ENCODE peak calls at places on chromosomes 3 and 15, in ten cellular contexts. G is EL, A is cardiac muscle cell, V is AG09319, E is PC-9, X is GM13976, I is HCT116, K is iris pigment epithelial cell, H is H4, N is KBM-7. Q is an unnamed sample.
A peak's percentile ranks its signal among the peaks of the same experiment; 100 is the strongest.

GRCh38 chr3:129233538-129233937 is 15.9 kb upstream of the COPG1 start:
- DNase-seq in G (no peak), A (no peak), V (no peak), E (no peak), X (peak; percentile 68), I (no peak), K (no peak), H (no peak), N (peak; percentile 95), Q (peak; percentile 80)

GRCh38 chr15:53658827-53659226 is 100.6 kb downstream of the WDR72 start:
- DNase-seq in G (no peak), A (no peak), V (no peak), E (no peak), X (no peak), I (no peak), K (no peak), H (no peak), N (no peak), Q (no peak)

GRCh38 chr15:40499931-40500330 is 29.1 kb downstream of the CHST14 start:
- DNase-seq in G (no peak), A (no peak), V (no peak), E (no peak), X (no peak), I (no peak), K (no peak), H (no peak), N (no peak), Q (no peak)

GRCh38 chr3:32421991-32422859 is 30.6 kb downstream of the CMTM7 start:
- DNase-seq in G (peak; percentile 88), A (peak; percentile 92), V (peak; percentile 30), E (peak; percentile 92), X (no peak), I (peak; percentile 81), K (peak; percentile 60), H (peak; percentile 75), N (peak; percentile 67), Q (no peak)

GRCh38 chr3:175980731-175981130 is 1121.6 kb downstream of the NAALADL2 start:
- DNase-seq in G (no peak), A (no peak), V (no peak), E (no peak), X (no peak), I (no peak), K (peak; percentile 5), H (no peak), N (no peak), Q (no peak)

GRCh38 chr3:23002846-23003800 is 200.0 kb upstream of the UBE2E2 start:
- DNase-seq in G (no peak), A (peak; percentile 73), V (no peak), E (no peak), X (no peak), I (no peak), K (peak; percentile 67), H (no peak), N (peak; percentile 4), Q (no peak)

GRCh38 chr15:63615935-63616334 is 18.7 kb downstream of the FBXL22 start:
- DNase-seq in G (no peak), A (no peak), V (no peak), E (peak; percentile 55), X (no peak), I (no peak), K (no peak), H (no peak), N (no peak), Q (no peak)

GRCh38 chr15:81523867-81524266 is 149.9 kb upstream of the TMC3 start:
- DNase-seq in G (no peak), A (no peak), V (no peak), E (no peak), X (no peak), I (no peak), K (no peak), H (no peak), N (no peak), Q (no peak)

GRCh38 chr3:100710355-100711198 is 1.3 kb downstream of the TFG start:
- DNase-seq in G (peak; percentile 74), A (peak; percentile 69), V (peak; percentile 11), E (peak; percentile 81), X (peak; percentile 69), I (peak; percentile 31), K (peak; percentile 89), H (peak; percentile 62), N (peak; percentile 69), Q (peak; percentile 59)

GRCh38 chr3:45997942-45998341 is 2.3 kb upstream of the FYCO1 start:
- DNase-seq in G (no peak), A (no peak), V (no peak), E (no peak), X (no peak), I (no peak), K (no peak), H (no peak), N (no peak), Q (no peak)

GRCh38 chr15:57662802-57663201 is 43.7 kb upstream of the POLR2M start:
- DNase-seq in G (no peak), A (no peak), V (no peak), E (no peak), X (no peak), I (no peak), K (no peak), H (no peak), N (no peak), Q (no peak)

GRCh38 chr3:34008191-34008590 is 209.8 kb downstream of the PDCD6IP start:
- DNase-seq in G (no peak), A (peak; percentile 22), V (no peak), E (no peak), X (no peak), I (no peak), K (peak; percentile 18), H (no peak), N (no peak), Q (no peak)

GRCh38 chr3:71710906-71711494 is 14.2 kb downstream of the EIF4E3 start:
- DNase-seq in G (peak; percentile 37), A (peak; percentile 72), V (peak; percentile 25), E (no peak), X (peak; percentile 73), I (peak; percentile 21), K (peak; percentile 63), H (peak; percentile 53), N (peak; percentile 46), Q (peak; percentile 12)

GRCh38 chr3:34070831-34071230 is 272.4 kb downstream of the PDCD6IP start:
- DNase-seq in G (no peak), A (no peak), V (no peak), E (no peak), X (no peak), I (no peak), K (no peak), H (no peak), N (no peak), Q (no peak)

GRCh38 chr3:118550122-118550521 is 484.5 kb downstream of the IGSF11 start:
- DNase-seq in G (no peak), A (no peak), V (no peak), E (no peak), X (no peak), I (no peak), K (no peak), H (no peak), N (no peak), Q (no peak)

GRCh38 chr3:23685484-23686258 is 120.1 kb upstream of the UBE2E1 start:
- DNase-seq in G (peak; percentile 100), A (peak; percentile 99), V (peak; percentile 91), E (peak; percentile 96), X (no peak), I (peak; percentile 99), K (peak; percentile 98), H (peak; percentile 93), N (peak; percentile 19), Q (no peak)

Q was measured in GM12864.